ENCODE peak calls at places on chromosomes 5 and 9, in four cellular contexts. One of them, this sample, is unnamed.

GRCh38 chr5:179504600-179505396 is 45.6 kb upstream of the RUFY1 start:
- DNase-seq in GM12878: no peak
- DNase-seq in K562: no peak
- DNase-seq in H1: no peak
- DNase-seq in this sample: peak

GRCh38 chr9:35908484-35909125 is 685 bp upstream of the SPAAR start:
- DNase-seq in GM12878: no peak
- DNase-seq in K562: no peak
- DNase-seq in H1: no peak
- DNase-seq in this sample: no peak

GRCh38 chr9:120708526-120709224 is 5.6 kb downstream of the MEGF9 start:
- DNase-seq in K562: no peak
- DNase-seq in H1: no peak
- DNase-seq in GM12878: no peak
- DNase-seq in this sample: no peak

GRCh38 chr9:115952667-115953316 is 200.8 kb upstream of the PAPPA start:
- DNase-seq in K562: no peak
- DNase-seq in H1: no peak
- DNase-seq in GM12878: no peak
- DNase-seq in this sample: peak

GRCh38 chr9:83242066-83242465 is 179.1 kb upstream of the RASEF start:
- DNase-seq in GM12878: no peak
- DNase-seq in H1: no peak
- DNase-seq in K562: no peak
- DNase-seq in this sample: no peak

GRCh38 chr5:154505567-154505966 is 27.5 kb upstream of the HAND1 start:
- DNase-seq in K562: no peak
- DNase-seq in GM12878: no peak
- DNase-seq in H1: no peak
- DNase-seq in this sample: no peak

GRCh38 chr5:92553326-92553725 is 1027.7 kb downstream of the NR2F1-AS1 start:
- DNase-seq in H1: no peak
- DNase-seq in GM12878: no peak
- DNase-seq in K562: no peak
- DNase-seq in this sample: no peak

GRCh38 chr9:98117984-98118639 is 910 bp downstream of the TRIM14 start:
- DNase-seq in GM12878: no peak
- DNase-seq in H1: no peak
- DNase-seq in K562: peak
- DNase-seq in this sample: peak

GRCh38 chr9:6894135-6894534 is 136.4 kb downstream of the KDM4C start:
- DNase-seq in GM12878: peak
- DNase-seq in H1: no peak
- DNase-seq in K562: no peak
- DNase-seq in this sample: no peak

GRCh38 chr5:67206381-67207328 is 10.1 kb upstream of the CD180 start:
- DNase-seq in GM12878: peak
- DNase-seq in K562: peak
- DNase-seq in H1: no peak
- DNase-seq in this sample: peak

GRCh38 chr9:86591472-86591871 is 237.3 kb upstream of the TUT7 start:
- DNase-seq in H1: no peak
- DNase-seq in K562: no peak
- DNase-seq in GM12878: no peak
- DNase-seq in this sample: no peak

GRCh38 chr9:86586144-86586494 is 231.9 kb upstream of the TUT7 start:
- DNase-seq in K562: no peak
- DNase-seq in GM12878: no peak
- DNase-seq in H1: no peak
- DNase-seq in this sample: no peak

GRCh38 chr9:86580688-86581087 is 226.5 kb upstream of the TUT7 start:
- DNase-seq in H1: no peak
- DNase-seq in GM12878: no peak
- DNase-seq in K562: no peak
- DNase-seq in this sample: no peak

GRCh38 chr9:86589273-86589672 is 235.1 kb upstream of the TUT7 start:
- DNase-seq in H1: no peak
- DNase-seq in GM12878: no peak
- DNase-seq in K562: peak
- DNase-seq in this sample: no peak

GRCh38 chr9:86585422-86586143 is 231.4 kb upstream of the TUT7 start:
- DNase-seq in K562: no peak
- DNase-seq in GM12878: no peak
- DNase-seq in H1: no peak
- DNase-seq in this sample: no peak
- H3K9ac ChIP-seq in K562: no peak
- H3K9ac ChIP-seq in GM12878: no peak
- H3K9ac ChIP-seq in H1: no peak
- H3K9ac ChIP-seq in this sample: no peak

GRCh38 chr5:181088289-181088688 is 42.7 kb downstream of the OR2V1 start:
- DNase-seq in K562: peak
- DNase-seq in GM12878: no peak
- DNase-seq in H1: no peak
- DNase-seq in this sample: no peak
- TF ChIP-seq CREB1 in K562: no peak
- TF ChIP-seq CREB1 in GM12878: no peak
- TF ChIP-seq CREB1 in H1: no peak
- TF ChIP-seq CREB1 in this sample: no peak

GRCh38 chr5:34735436-34736426 is 79.6 kb downstream of the RAI14 start:
- DNase-seq in K562: no peak
- DNase-seq in GM12878: no peak
- DNase-seq in H1: no peak
- DNase-seq in this sample: no peak
- H3K9ac ChIP-seq in K562: no peak
- H3K9ac ChIP-seq in GM12878: no peak
- H3K9ac ChIP-seq in H1: no peak
- H3K9ac ChIP-seq in this sample: no peak

GRCh38 chr5:123549256-123549904 is 37.4 kb downstream of the CSNK1G3 start:
- DNase-seq in H1: no peak
- DNase-seq in GM12878: peak
- DNase-seq in K562: no peak
- DNase-seq in this sample: no peak
- TF ChIP-seq CREB1 in H1: no peak
- TF ChIP-seq CREB1 in GM12878: peak
- TF ChIP-seq CREB1 in K562: no peak
- TF ChIP-seq CREB1 in this sample: no peak

GRCh38 chr9:84754896-84755295 is 85.4 kb downstream of the NTRK2 start:
- DNase-seq in GM12878: no peak
- DNase-seq in K562: no peak
- DNase-seq in H1: no peak
- DNase-seq in this sample: no peak
- H3K9ac ChIP-seq in GM12878: no peak
- H3K9ac ChIP-seq in K562: no peak
- H3K9ac ChIP-seq in H1: no peak
- H3K9ac ChIP-seq in this sample: no peak

GRCh38 chr5:150487199-150488061 is 20.5 kb upstream of the NDST1 start:
- DNase-seq in K562: peak
- DNase-seq in GM12878: no peak
- DNase-seq in H1: no peak
- DNase-seq in this sample: peak
- TF ChIP-seq CREB1 in K562: no peak
- TF ChIP-seq CREB1 in GM12878: no peak
- TF ChIP-seq CREB1 in H1: no peak
- TF ChIP-seq CREB1 in this sample: no peak